ENCODE peak calls at places on chromosomes 12 and 14, in seven cellular contexts. X, D, M, T, W, R and A are unnamed samples.
A peak's percentile ranks its signal among the peaks of the same experiment; 100 is the strongest.

GRCh38 chr12:33813536-33813935 is 208.8 kb upstream of the ALG10 start:
- DNase-seq in T (no peak), M (no peak), X (no peak), W (no peak), R (no peak), D (no peak), A (no peak)

GRCh38 chr12:11998944-11999315 is 71.8 kb upstream of the BCL2L14 start:
- DNase-seq in D (no peak), T (no peak), R (no peak), X (no peak), M (no peak), W (no peak), A (no peak)

GRCh38 chr12:95790025-95790911 is at the start of gene NTN4:
- DNase-seq in R (peak; percentile 20), X (no peak), D (no peak), M (no peak), W (no peak), T (peak; percentile 68), A (peak; percentile 15)

GRCh38 chr14:82905762-82906161 is 1372.1 kb upstream of the SEL1L start:
- DNase-seq in R (no peak), X (no peak), D (no peak), M (no peak), T (no peak), W (no peak), A (no peak)

GRCh38 chr14:59254146-59254910 is 65.9 kb downstream of the DAAM1 start:
- DNase-seq in D (peak; percentile 98), T (no peak), R (no peak), X (no peak), W (no peak), M (no peak), A (peak; percentile 34)

GRCh38 chr12:10716704-10717315 is 6.3 kb downstream of the YBX3 start:
- DNase-seq in D (peak; percentile 95), R (no peak), T (peak; percentile 8), M (peak; percentile 75), X (no peak), W (no peak), A (peak; percentile 65)

GRCh38 chr12:30019386-30020140 is 235.8 kb upstream of the TMTC1 start:
- DNase-seq in R (no peak), T (no peak), D (no peak), W (no peak), M (no peak), X (no peak), A (no peak)

GRCh38 chr14:68741481-68741799 is 51.4 kb downstream of the ZFP36L1 start:
- DNase-seq in M (no peak), T (no peak), R (no peak), D (no peak), X (no peak), W (no peak), A (no peak)

GRCh38 chr12:58833844-58834243 is 86.5 kb downstream of the LRIG3 start:
- DNase-seq in W (no peak), D (no peak), X (no peak), T (no peak), R (no peak), M (no peak), A (peak; percentile 8)

GRCh38 chr12:124663771-124664366 is 96.5 kb upstream of the NCOR2 start:
- DNase-seq in M (no peak), X (no peak), R (no peak), D (no peak), W (no peak), T (peak; percentile 63), A (no peak)

GRCh38 chr12:3820122-3820521 is 53.1 kb downstream of the PARP11 start:
- DNase-seq in W (no peak), D (peak; percentile 17), T (no peak), M (no peak), X (no peak), R (no peak), A (no peak)

GRCh38 chr14:96205059-96205993 is 687 bp downstream of the BDKRB2 start:
- DNase-seq in T (no peak), D (no peak), R (no peak), W (no peak), M (no peak), X (no peak), A (no peak)

GRCh38 chr12:57477710-57478681 is 1.7 kb downstream of the ARHGAP9 start:
- DNase-seq in W (no peak), T (no peak), X (no peak), D (no peak), R (peak; percentile 68), M (no peak), A (no peak)

GRCh38 chr12:57476993-57477709 is 2.5 kb downstream of the ARHGAP9 start:
- DNase-seq in R (peak; percentile 35), D (no peak), W (no peak), M (no peak), T (no peak), X (no peak), A (no peak)

GRCh38 chr12:57474862-57475261 is 4.8 kb downstream of the ARHGAP9 start:
- DNase-seq in D (no peak), T (no peak), X (no peak), M (no peak), W (no peak), R (no peak), A (no peak)

GRCh38 chr12:57475271-57476161 is 4.2 kb downstream of the ARHGAP9 start:
- DNase-seq in X (no peak), T (peak; percentile 68), W (no peak), M (no peak), D (no peak), R (no peak), A (no peak)

DNA sequence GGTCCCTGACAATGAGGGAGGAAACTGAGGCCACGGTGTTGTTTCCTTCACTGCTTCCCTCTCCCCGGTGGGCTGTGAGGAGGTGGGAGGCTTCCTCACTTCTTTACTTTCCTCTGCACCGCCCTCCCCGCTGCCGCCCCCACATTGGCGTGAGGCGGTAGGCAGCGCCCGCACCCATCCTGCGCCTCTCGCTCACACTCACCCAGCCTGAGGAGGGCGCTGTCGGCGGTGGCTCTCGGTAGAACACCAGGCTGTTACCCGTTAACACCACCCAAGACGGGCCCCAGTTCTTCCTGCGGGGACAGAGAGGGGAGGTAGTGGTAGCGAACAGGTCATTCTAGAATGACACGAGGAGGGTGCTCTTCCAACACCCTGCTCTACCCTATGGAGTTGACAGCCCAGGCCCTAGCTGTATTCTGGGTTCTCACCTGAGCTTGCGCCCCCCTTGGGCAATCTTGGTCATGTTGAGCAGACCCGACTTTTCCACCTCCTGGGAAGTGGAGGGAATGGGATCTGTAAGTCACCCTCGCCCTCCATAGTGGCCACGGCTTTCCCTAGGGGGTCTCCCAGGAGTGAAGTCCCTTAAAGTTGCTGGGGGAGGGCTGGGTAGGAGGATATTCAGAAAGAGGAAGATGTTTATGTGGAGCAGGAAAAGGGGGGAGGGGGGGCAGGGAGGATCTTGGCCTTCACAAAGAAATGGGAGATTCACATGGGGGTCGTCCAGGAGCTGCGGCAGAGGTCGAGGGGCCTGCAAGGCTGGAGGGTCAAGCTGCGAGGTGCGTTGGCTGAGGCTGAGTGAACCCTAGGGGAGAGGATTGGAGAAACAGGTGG is 3.3 kb downstream of the ARHGAP9 start:
- DNase-seq in M (no peak), W (no peak), D (no peak), T (no peak), X (no peak), R (peak; percentile 38), A (no peak)
- TF ChIP-seq CTCF in M (no peak), W (peak; percentile 38), D (no peak), T (peak; percentile 44), X (peak; percentile 84), R (peak; percentile 36), A (peak; percentile 47)

GRCh38 chr12:1531654-1532366 is 62.6 kb downstream of the FBXL14 start:
- DNase-seq in X (no peak), T (no peak), M (no peak), D (no peak), R (no peak), W (no peak), A (no peak)
- TF ChIP-seq EZH2 in X (peak; percentile 96), T (no peak), M (no peak), D (no peak), R (no peak), W (no peak), A (no peak)

GRCh38 chr12:110340706-110341105 is 59.7 kb downstream of the ATP2A2 start:
- DNase-seq in X (no peak), R (no peak), T (no peak), W (peak; percentile 73), D (no peak), M (no peak), A (no peak)

GRCh38 chr12:110335481-110336045 is 54.5 kb downstream of the ATP2A2 start:
- DNase-seq in R (no peak), T (no peak), D (no peak), X (no peak), W (no peak), M (no peak), A (no peak)

GRCh38 chr12:110337912-110338710 is 57.1 kb downstream of the ATP2A2 start:
- DNase-seq in T (no peak), M (no peak), X (no peak), W (no peak), D (no peak), R (no peak), A (no peak)

GRCh38 chr12:110339184-110339952 is 58.3 kb downstream of the ATP2A2 start:
- DNase-seq in X (no peak), R (no peak), D (no peak), W (no peak), T (no peak), M (no peak), A (no peak)

DNA sequence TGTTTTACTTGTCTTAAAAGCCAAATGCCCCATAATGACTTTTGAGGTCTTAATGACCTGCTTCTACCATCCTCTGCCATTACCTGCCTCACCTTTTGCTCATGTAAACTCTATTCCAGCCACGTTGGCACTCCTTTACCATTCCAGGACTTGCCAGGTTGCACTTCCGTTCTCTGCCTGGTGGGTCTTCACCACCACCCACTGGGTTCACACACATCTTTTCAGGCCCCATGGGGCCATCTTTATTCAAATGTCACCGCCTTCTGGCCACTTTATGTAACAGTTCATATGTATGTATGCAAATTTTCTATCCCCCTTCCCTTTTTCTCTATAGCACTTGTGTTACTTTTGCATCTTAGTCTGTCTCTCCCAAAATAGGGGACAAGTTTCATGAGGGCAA is 57.7 kb downstream of the ATP2A2 start:
- DNase-seq in R (no peak), M (peak; percentile 7), T (no peak), X (no peak), D (peak; percentile 28), W (no peak), A (peak; percentile 65)
- H3K27ac ChIP-seq in R (no peak overlapping the region), M (no peak overlapping the region), T (no peak overlapping the region), X (no peak overlapping the region), D (no peak overlapping the region), W (no peak overlapping the region), A (no peak overlapping the region)

DNA sequence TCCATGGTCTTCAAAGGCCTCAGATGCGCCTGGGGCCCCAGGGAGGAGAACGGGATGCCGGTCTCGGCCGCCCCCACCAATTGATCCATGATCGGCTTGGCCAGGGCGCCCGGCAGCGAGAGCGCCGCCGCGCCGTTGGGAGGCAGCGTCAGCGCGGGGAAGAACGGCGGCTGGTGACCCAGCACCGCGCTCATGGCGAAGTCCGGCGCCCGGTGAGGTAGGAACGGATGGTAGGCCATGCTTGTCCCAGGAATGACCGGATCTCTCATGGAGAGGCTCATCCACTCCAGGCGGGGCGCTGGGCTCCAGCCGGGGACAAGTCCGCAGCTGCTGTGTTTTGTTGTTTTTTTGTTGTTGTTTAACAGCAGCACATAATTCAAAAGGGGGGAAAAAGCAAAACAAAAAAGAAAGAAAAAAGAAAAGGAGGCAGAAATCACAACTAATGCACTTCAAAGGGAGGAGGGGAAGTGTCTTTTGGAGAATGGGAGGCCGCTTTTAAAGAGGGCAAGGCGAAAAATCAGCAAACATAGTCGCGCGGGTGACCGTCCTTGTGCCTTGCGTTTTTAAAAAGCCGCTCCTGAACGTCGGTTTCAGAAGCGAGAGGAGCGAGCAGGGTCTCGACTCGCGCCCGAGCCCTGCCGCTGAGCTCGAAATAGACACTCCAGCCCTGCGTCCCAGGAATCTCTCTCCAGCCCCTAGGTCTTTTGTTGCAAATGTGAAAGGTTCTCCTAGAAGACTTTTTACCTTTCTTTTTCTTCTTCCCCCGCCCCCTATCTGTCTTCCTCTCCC is 861 bp downstream of the TBX3 start:
- DNase-seq in T (peak; percentile 75), D (no peak), M (no peak), W (no peak), R (no peak), X (no peak), A (peak; percentile 23)
- TF ChIP-seq CTCF in T (peak; percentile 6), D (no peak), M (peak; percentile 14), W (peak; percentile 56), R (no peak), X (no peak), A (no peak)